ENCODE peak calls at places on chromosomes 16 and 17, in seven cellular contexts. E is cardiac muscle cell; G is CD4-positive, CD25-positive, alpha-beta regulatory T cell; O is pancreas; Y is IMR-90; J is hepatocyte; I is NT2/D1. Z is an unnamed sample. For H3K4me1, the result is how much of the 10 kb centered on the place peaks cover.

GRCh38 chr16:82460761-82461160 is 166.0 kb upstream of the CDH13 start:
- DNase-seq in E (no peak), G (no peak), O (no peak), Y (no peak), J (peak), I (no peak), Z (no peak)

GRCh38 chr16:64412578-64413280 is 709.1 kb downstream of the CDH11 start:
- DNase-seq in E (peak), G (no peak), O (no peak), Y (peak), J (no peak), I (no peak), Z (no peak)

GRCh38 chr16:56606071-56606687 is 2.2 kb upstream of the MT2A start:
- DNase-seq in E (peak), G (no peak), O (no peak), Y (peak), J (peak), I (no peak), Z (no peak)

GRCh38 chr17:66386789-66387351 is 84.5 kb downstream of the PRKCA start:
- DNase-seq in E (peak), G (peak), O (peak), Y (no peak), J (peak), I (no peak), Z (no peak)

GRCh38 chr16:84404936-84405640 is 36.8 kb downstream of the ATP2C2 start:
- DNase-seq in E (no peak), G (no peak), O (no peak), Y (no peak), J (no peak), I (no peak), Z (no peak)

GRCh38 chr16:63461248-63461841 is 1425.1 kb upstream of the CDH8 start:
- DNase-seq in E (peak), G (no peak), O (peak), Y (peak), J (peak), I (peak), Z (peak)

GRCh38 chr17:32275060-32276042 is 9.7 kb downstream of the RHBDL3 start:
- DNase-seq in E (peak), G (no peak), O (no peak), Y (peak), J (peak), I (no peak), Z (peak)

GRCh38 chr17:15263206-15263579 is 1.9 kb downstream of the PMP22 start:
- DNase-seq in E (peak), G (no peak), O (peak), Y (peak), J (peak), I (no peak), Z (no peak)

GRCh38 chr17:26792486-26792885 is 501.4 kb upstream of the WSB1 start:
- DNase-seq in E (peak), G (peak), O (no peak), Y (peak), J (no peak), I (no peak), Z (no peak)

GRCh38 chr16:4240624-4241023 is 1.3 kb downstream of the SRL start:
- DNase-seq in E (no peak), G (no peak), O (no peak), Y (no peak), J (no peak), I (no peak), Z (peak)

GRCh38 chr17:28968269-28968913 is 17.1 kb upstream of the PHF12 start:
- DNase-seq in E (peak), G (no peak), O (no peak), Y (no peak), J (peak), I (no peak), Z (peak)

GRCh38 chr17:74281799-74282198 is 7.8 kb downstream of the DNAI2 start:
- DNase-seq in E (no peak), G (no peak), O (no peak), Y (no peak), J (no peak), I (no peak), Z (no peak)

GRCh38 chr17:74277935-74278334 is 3.9 kb downstream of the DNAI2 start:
- DNase-seq in E (no peak), G (no peak), O (no peak), Y (no peak), J (no peak), I (no peak), Z (no peak)

GRCh38 chr17:74283371-74283673 is 9.3 kb downstream of the DNAI2 start:
- DNase-seq in E (no peak), G (no peak), O (no peak), Y (no peak), J (no peak), I (no peak), Z (no peak)

GRCh38 chr17:74282587-74283370 is 8.7 kb downstream of the DNAI2 start:
- DNase-seq in E (no peak), G (peak), O (no peak), Y (no peak), J (peak), I (no peak), Z (no peak)

DNA sequence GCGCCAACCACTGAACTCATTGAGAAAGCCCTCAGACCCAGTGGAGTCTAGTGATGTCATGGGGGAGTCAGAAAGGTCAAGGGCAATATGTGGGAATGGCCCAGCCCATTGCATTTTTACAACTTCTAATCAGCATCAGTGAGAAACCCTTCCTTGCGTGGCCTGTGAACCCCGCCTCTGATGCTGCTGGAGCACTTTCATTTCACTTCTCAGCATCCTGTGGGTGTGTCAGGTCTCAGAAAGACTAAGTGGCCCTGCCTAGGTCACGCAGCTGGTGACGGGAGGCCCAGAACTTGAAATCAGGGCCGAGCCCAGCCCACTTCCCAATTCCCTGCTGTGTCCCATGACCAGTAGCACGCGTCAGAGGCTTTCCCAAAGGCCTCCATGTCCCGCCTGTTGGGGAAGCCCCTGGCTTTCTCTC is 6.1 kb downstream of the DNAI2 start:
- DNase-seq in E (no peak), G (peak), O (no peak), Y (no peak), J (peak), I (no peak), Z (no peak)
- H3K4me1 ChIP-seq in E (under half), G (half or more), O (under half), Y (under half), J (under half), I (under half), Z (under half)

DNA sequence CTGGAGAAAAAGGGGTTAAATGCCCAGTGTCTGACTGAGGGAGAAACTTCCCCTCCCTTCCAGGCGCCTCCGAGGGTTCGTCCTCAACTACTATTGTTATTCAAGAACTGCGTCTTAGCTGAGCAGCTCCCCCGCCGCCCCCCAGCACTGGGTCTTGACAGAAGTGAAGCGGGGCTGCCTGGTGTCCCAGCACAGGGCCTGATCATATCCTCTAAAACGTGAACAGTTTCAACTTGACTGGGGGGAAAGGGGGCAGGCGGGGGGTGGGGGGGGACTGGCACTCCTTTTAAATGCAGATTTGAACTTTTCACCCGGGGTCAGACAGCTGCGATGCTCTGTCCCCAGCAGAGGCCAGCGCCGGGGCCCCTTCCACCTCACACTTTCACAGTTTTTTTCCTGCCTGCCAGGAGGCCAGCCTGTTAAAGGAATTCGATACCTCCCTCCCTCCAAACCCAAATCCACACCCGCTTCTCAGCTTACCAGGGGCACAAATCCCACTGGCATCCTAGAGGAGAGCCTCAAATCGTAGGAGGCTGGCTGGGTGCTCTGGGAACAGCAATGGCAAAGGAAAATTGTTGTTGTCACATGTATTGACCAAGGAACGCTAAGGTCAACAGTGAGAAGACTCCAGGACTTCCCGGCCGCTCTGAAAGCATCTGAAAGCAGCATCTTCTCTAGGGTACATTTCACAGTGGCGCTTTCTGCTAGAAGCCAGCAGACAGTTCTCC is 14.5 kb downstream of the ZFHX3 start:
- DNase-seq in E (no peak), G (no peak), O (no peak), Y (no peak), J (no peak), I (peak), Z (peak)
- H3K4me1 ChIP-seq in E (half or more), G (under half), O (under half), Y (under half), J (half or more), I (under half), Z (half or more)

GRCh38 chr16:17407321-17407720 is 63.4 kb downstream of the XYLT1 start:
- DNase-seq in E (no peak), G (no peak), O (no peak), Y (no peak), J (no peak), I (no peak), Z (no peak)

GRCh38 chr16:17409894-17410293 is 60.9 kb downstream of the XYLT1 start:
- DNase-seq in E (no peak), G (no peak), O (no peak), Y (no peak), J (no peak), I (no peak), Z (no peak)

GRCh38 chr16:17408296-17408695 is 62.5 kb downstream of the XYLT1 start:
- DNase-seq in E (no peak), G (no peak), O (no peak), Y (no peak), J (no peak), I (no peak), Z (no peak)

GRCh38 chr16:17411263-17411662 is 59.5 kb downstream of the XYLT1 start:
- DNase-seq in E (no peak), G (no peak), O (no peak), Y (no peak), J (no peak), I (no peak), Z (no peak)

GRCh38 chr16:17408955-17409441 is 61.8 kb downstream of the XYLT1 start:
- DNase-seq in E (no peak), G (no peak), O (no peak), Y (no peak), J (no peak), I (no peak), Z (no peak)
- H3K4me1 ChIP-seq in E (under half), G (under half), O (under half), Y (under half), J (under half), I (under half), Z (under half)

DNA sequence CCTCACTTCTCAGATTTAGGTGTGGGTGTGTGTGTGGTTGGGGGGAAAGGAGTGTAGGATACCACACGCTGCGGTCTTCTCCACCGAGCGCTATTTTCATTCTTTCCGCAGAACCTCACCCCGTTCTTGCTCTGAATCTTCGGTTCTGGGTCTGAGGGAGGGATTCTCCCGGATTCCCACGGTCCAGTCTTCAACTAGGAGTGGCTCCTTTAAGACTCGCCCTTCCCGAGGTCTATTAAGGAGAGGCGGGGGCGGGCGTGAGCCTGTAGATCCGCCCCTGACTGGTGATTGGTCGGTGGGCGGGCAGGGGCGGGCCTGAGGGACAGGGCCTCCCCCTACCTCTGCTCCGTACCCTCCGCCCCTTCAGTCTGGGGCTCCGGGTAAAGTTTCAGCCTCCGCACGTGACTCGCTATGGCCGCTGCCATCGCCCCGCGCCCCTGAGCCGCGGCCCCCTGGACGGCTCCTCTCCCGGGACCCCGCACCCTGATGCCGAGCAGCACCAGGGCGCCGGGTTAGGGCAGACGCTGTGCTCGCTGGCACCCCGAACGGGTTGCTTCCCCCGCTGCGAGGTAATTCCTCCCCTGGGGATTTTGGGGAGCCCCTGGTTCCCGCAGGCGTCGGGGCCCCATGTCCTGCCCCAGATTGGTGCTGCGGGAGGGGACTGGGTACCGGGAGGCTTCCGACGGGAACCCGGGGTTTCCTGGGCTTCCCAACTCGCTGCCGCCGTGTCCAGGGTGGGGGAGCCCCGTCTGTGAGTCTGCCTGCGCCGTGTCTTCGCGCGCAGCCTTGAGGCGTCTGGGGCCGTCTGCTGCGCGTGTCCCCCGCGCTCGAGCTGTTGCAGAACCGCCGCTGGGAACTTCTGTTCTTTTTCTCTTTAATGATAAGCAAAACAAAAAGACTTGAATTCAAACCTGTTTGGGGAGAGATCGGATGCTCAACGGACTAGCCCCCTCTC is 9.2 kb downstream of the RARA start:
- DNase-seq in E (peak), G (peak), O (peak), Y (peak), J (peak), I (peak), Z (peak)
- H3K4me1 ChIP-seq in E (half or more), G (half or more), O (under half), Y (half or more), J (half or more), I (under half), Z (half or more)

GRCh38 chr16:66387817-66388332 is 21.4 kb downstream of the CDH5 start:
- DNase-seq in E (no peak), G (no peak), O (no peak), Y (no peak), J (no peak), I (no peak), Z (no peak)
- H3K4me1 ChIP-seq in E (under half), G (under half), O (under half), Y (under half), J (under half), I (under half), Z (under half)

DNA sequence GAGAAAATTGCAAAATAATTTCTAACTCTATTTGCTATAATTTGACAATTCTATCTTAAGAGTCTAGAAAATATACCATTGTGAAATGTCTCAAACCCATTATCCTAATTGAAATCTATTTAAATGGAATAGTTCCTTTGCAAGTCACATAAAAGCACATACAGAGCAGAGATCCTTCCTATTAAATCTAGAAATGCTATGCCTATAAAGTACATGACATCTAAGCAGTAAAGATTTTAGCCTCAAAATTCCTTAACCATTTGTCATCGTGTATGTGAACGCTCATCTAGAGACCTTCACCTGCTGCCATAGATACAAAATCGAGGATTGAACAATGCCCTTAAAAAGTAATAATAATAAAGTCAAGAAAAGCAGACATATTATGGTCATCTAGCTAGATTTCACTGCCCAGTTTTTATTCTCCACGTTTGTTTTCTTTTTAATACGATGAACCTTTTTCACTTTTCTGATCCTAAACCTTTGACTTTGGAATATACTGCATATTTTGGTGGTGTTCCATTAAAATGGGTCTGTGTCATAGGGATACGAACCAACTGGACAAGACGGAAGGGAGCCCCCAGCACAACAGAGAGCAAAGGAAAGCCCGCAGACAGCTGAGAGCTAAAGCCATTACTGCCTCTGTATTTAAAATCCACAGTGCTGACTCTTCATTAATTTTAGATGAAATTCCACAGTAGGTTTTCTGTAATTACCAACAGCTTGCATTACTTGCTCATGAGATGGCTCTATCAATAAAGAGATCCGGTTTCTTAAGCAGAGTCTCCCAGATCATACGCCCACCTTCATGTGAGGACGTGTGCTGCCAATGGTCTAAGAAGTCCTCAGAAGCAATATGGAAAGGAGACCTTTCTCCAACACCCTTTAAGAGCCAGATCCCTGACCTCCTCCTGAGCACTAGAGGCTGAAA is 17.6 kb downstream of the TEX2 start:
- DNase-seq in E (no peak), G (no peak), O (no peak), Y (peak), J (no peak), I (no peak), Z (no peak)
- H3K4me1 ChIP-seq in E (under half), G (under half), O (under half), Y (under half), J (under half), I (under half), Z (under half)

GRCh38 chr17:40443988-40444899 is 994 bp downstream of the IGFBP4 start:
- DNase-seq in E (peak), G (peak), O (no peak), Y (peak), J (no peak), I (no peak), Z (no peak)
- H3K4me1 ChIP-seq in E (under half), G (under half), O (under half), Y (under half), J (under half), I (under half), Z (under half)

DNA sequence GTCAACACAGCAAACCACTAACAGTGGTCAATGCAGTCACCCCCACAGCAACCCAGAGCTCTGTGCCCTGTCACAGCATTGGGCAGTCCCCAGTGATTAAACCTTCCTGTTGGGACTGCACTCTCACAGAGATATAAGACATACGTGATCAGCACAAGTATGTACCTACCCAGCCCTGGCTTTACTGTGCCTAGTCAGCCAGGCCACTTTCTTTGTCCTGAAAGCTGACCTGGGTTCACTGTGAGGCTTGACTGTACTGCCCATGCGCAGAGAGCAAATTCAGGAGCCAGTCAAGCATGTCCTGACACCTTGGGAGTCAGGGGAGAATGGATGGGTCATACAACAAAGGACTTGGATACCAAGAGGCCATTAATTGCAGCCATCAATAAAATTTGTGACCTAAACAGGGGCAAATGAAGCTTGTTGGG is 10.9 kb upstream of the TMEM170A start:
- DNase-seq in E (no peak), G (no peak), O (no peak), Y (no peak), J (no peak), I (no peak), Z (no peak)
- H3K4me1 ChIP-seq in E (under half), G (under half), O (under half), Y (under half), J (under half), I (under half), Z (under half)

DNA sequence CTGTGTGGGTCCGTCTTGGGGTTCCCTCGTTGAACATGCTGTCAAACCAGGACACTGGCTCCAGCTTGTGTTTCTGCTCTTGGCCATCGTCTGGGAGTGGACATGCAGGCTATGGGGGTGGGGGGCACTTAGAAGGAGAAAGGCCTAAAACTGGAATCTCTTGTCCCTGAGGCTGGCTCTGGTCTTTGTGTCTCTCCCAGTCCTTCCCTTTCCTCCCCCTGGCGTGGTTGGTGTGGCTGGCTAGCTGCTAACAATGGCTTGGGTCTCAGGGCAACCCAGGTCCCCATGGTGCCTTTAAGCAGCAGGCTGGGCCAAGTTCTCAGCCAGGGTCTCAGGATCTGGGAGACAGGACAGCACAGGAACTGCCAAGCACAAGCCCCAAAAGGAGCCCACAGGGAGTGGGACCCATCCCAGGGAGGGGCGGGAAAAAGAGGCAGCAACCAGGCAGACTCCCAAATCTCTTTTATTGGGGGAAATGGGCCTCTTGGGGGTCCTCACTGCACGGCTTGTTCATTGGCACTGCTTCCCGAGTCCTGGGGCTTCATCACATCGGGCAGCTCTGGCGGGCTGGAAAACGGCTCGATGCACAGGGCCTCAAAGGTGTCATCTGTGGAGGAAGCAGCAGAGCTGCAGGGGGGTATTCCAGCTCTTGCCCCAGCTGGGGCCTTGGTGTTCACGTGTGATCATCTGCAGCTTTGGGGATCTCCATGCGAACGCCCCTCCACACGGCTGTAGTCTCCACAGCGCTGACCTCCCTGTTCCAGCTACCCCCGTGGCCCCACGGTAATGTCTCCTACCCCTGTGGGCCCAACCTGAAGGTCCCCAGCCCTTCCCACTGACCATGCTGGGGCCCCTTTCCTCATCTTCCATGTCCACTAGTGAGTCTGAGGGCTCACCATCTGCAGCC is 5.3 kb downstream of the ELOB start:
- DNase-seq in E (no peak), G (no peak), O (peak), Y (no peak), J (no peak), I (no peak), Z (no peak)
- H3K4me1 ChIP-seq in E (under half), G (under half), O (under half), Y (under half), J (under half), I (under half), Z (under half)

Z was measured in SJCRH30.